ENCODE peak calls at places on chromosomes 3 and 15, in four cellular contexts. One of them, this sample, is unnamed.
A peak's percentile ranks its signal among the peaks of the same experiment; 100 is the strongest.

GRCh38 chr3:143337387-143337786 is 217.8 kb downstream of the CHST2 start:
- DNase-seq in CD8-positive, alpha-beta memory T cell: no peak
- DNase-seq in lung microvascular endothelial cell: no peak
- DNase-seq in stimulated activated naive CD8-positive, alpha-beta T cell treated with anti-CD3 and anti-CD28 coated beads, Interleukin-15, Interleukin-2, amounts not matched to agents 100 U/mL and 50 U/mL, for 24 hours: no peak
- DNase-seq in this sample: no peak

GRCh38 chr3:116318370-116318769 is 126.9 kb downstream of the LSAMP start:
- DNase-seq in stimulated activated naive CD8-positive, alpha-beta T cell treated with anti-CD3 and anti-CD28 coated beads, Interleukin-15, Interleukin-2, amounts not matched to agents 100 U/mL and 50 U/mL, for 24 hours: no peak
- DNase-seq in lung microvascular endothelial cell: no peak
- DNase-seq in CD8-positive, alpha-beta memory T cell: no peak
- DNase-seq in this sample: no peak

GRCh38 chr3:126679318-126679751 is 24.4 kb upstream of the TXNRD3 start:
- DNase-seq in stimulated activated naive CD8-positive, alpha-beta T cell treated with anti-CD3 and anti-CD28 coated beads, Interleukin-15, Interleukin-2, amounts not matched to agents 100 U/mL and 50 U/mL, for 24 hours: peak; percentile 86
- DNase-seq in CD8-positive, alpha-beta memory T cell: peak; percentile 62
- DNase-seq in lung microvascular endothelial cell: peak; percentile 72
- DNase-seq in this sample: peak; percentile 69

GRCh38 chr3:46406786-46407611 is at the start of the genes CCR5AS and CCRL2:
- DNase-seq in CD8-positive, alpha-beta memory T cell: peak; percentile 29
- DNase-seq in lung microvascular endothelial cell: peak; percentile 89
- DNase-seq in stimulated activated naive CD8-positive, alpha-beta T cell treated with anti-CD3 and anti-CD28 coated beads, Interleukin-15, Interleukin-2, amounts not matched to agents 100 U/mL and 50 U/mL, for 24 hours: peak; percentile 51
- DNase-seq in this sample: peak; percentile 52

GRCh38 chr15:36798789-36799188 is 219.4 kb downstream of the CDIN1 start:
- DNase-seq in stimulated activated naive CD8-positive, alpha-beta T cell treated with anti-CD3 and anti-CD28 coated beads, Interleukin-15, Interleukin-2, amounts not matched to agents 100 U/mL and 50 U/mL, for 24 hours: no peak
- DNase-seq in CD8-positive, alpha-beta memory T cell: no peak
- DNase-seq in lung microvascular endothelial cell: no peak
- DNase-seq in this sample: no peak

GRCh38 chr3:53250453-53250852 is 5.4 kb downstream of the TKT start:
- DNase-seq in stimulated activated naive CD8-positive, alpha-beta T cell treated with anti-CD3 and anti-CD28 coated beads, Interleukin-15, Interleukin-2, amounts not matched to agents 100 U/mL and 50 U/mL, for 24 hours: no peak
- DNase-seq in lung microvascular endothelial cell: no peak
- DNase-seq in CD8-positive, alpha-beta memory T cell: no peak
- DNase-seq in this sample: no peak

GRCh38 chr15:31297880-31298456 is 28.7 kb upstream of the KLF13 start:
- DNase-seq in stimulated activated naive CD8-positive, alpha-beta T cell treated with anti-CD3 and anti-CD28 coated beads, Interleukin-15, Interleukin-2, amounts not matched to agents 100 U/mL and 50 U/mL, for 24 hours: no peak
- DNase-seq in CD8-positive, alpha-beta memory T cell: no peak
- DNase-seq in lung microvascular endothelial cell: no peak
- DNase-seq in this sample: no peak

GRCh38 chr3:188707396-188708288 is 464.1 kb upstream of the TPRG1 start:
- DNase-seq in lung microvascular endothelial cell: peak; percentile 59
- DNase-seq in stimulated activated naive CD8-positive, alpha-beta T cell treated with anti-CD3 and anti-CD28 coated beads, Interleukin-15, Interleukin-2, amounts not matched to agents 100 U/mL and 50 U/mL, for 24 hours: no peak
- DNase-seq in CD8-positive, alpha-beta memory T cell: no peak
- DNase-seq in this sample: peak; percentile 21

GRCh38 chr3:106485202-106485601 is 616.4 kb upstream of the CBLB start:
- DNase-seq in stimulated activated naive CD8-positive, alpha-beta T cell treated with anti-CD3 and anti-CD28 coated beads, Interleukin-15, Interleukin-2, amounts not matched to agents 100 U/mL and 50 U/mL, for 24 hours: no peak
- DNase-seq in lung microvascular endothelial cell: no peak
- DNase-seq in CD8-positive, alpha-beta memory T cell: no peak
- DNase-seq in this sample: no peak

GRCh38 chr3:71893120-71893519 is 108.2 kb upstream of the PROK2 start:
- DNase-seq in lung microvascular endothelial cell: no peak
- DNase-seq in stimulated activated naive CD8-positive, alpha-beta T cell treated with anti-CD3 and anti-CD28 coated beads, Interleukin-15, Interleukin-2, amounts not matched to agents 100 U/mL and 50 U/mL, for 24 hours: no peak
- DNase-seq in CD8-positive, alpha-beta memory T cell: no peak
- DNase-seq in this sample: no peak

GRCh38 chr15:33329457-33329856 is 18.7 kb downstream of the RYR3 start:
- DNase-seq in CD8-positive, alpha-beta memory T cell: no peak
- DNase-seq in stimulated activated naive CD8-positive, alpha-beta T cell treated with anti-CD3 and anti-CD28 coated beads, Interleukin-15, Interleukin-2, amounts not matched to agents 100 U/mL and 50 U/mL, for 24 hours: no peak
- DNase-seq in lung microvascular endothelial cell: no peak
- DNase-seq in this sample: no peak

GRCh38 chr3:186938716-186939115 is 8.4 kb downstream of the ST6GAL1 start:
- DNase-seq in CD8-positive, alpha-beta memory T cell: no peak
- DNase-seq in lung microvascular endothelial cell: no peak
- DNase-seq in stimulated activated naive CD8-positive, alpha-beta T cell treated with anti-CD3 and anti-CD28 coated beads, Interleukin-15, Interleukin-2, amounts not matched to agents 100 U/mL and 50 U/mL, for 24 hours: no peak
- DNase-seq in this sample: peak; percentile 34

GRCh38 chr3:160128086-160128485 is 97.1 kb upstream of the C3orf80 start:
- DNase-seq in CD8-positive, alpha-beta memory T cell: no peak
- DNase-seq in stimulated activated naive CD8-positive, alpha-beta T cell treated with anti-CD3 and anti-CD28 coated beads, Interleukin-15, Interleukin-2, amounts not matched to agents 100 U/mL and 50 U/mL, for 24 hours: no peak
- DNase-seq in lung microvascular endothelial cell: no peak
- DNase-seq in this sample: no peak

GRCh38 chr3:31377045-31377642 is 155.6 kb upstream of the STT3B start:
- DNase-seq in lung microvascular endothelial cell: peak; percentile 82
- DNase-seq in stimulated activated naive CD8-positive, alpha-beta T cell treated with anti-CD3 and anti-CD28 coated beads, Interleukin-15, Interleukin-2, amounts not matched to agents 100 U/mL and 50 U/mL, for 24 hours: peak; percentile 9
- DNase-seq in CD8-positive, alpha-beta memory T cell: no peak
- DNase-seq in this sample: peak; percentile 37

GRCh38 chr15:69398541-69398940 is 15.6 kb upstream of the KIF23 start:
- DNase-seq in stimulated activated naive CD8-positive, alpha-beta T cell treated with anti-CD3 and anti-CD28 coated beads, Interleukin-15, Interleukin-2, amounts not matched to agents 100 U/mL and 50 U/mL, for 24 hours: no peak
- DNase-seq in lung microvascular endothelial cell: no peak
- DNase-seq in CD8-positive, alpha-beta memory T cell: no peak
- DNase-seq in this sample: no peak

GRCh38 chr15:75213768-75214221 is 12.1 kb downstream of the C15orf39 start:
- DNase-seq in stimulated activated naive CD8-positive, alpha-beta T cell treated with anti-CD3 and anti-CD28 coated beads, Interleukin-15, Interleukin-2, amounts not matched to agents 100 U/mL and 50 U/mL, for 24 hours: no peak
- DNase-seq in CD8-positive, alpha-beta memory T cell: no peak
- DNase-seq in lung microvascular endothelial cell: no peak
- DNase-seq in this sample: no peak

GRCh38 chr3:76700323-76700722 is 339.6 kb upstream of the ROBO2 start:
- DNase-seq in CD8-positive, alpha-beta memory T cell: no peak
- DNase-seq in stimulated activated naive CD8-positive, alpha-beta T cell treated with anti-CD3 and anti-CD28 coated beads, Interleukin-15, Interleukin-2, amounts not matched to agents 100 U/mL and 50 U/mL, for 24 hours: no peak
- DNase-seq in lung microvascular endothelial cell: no peak
- DNase-seq in this sample: no peak

GRCh38 chr3:58250093-58250707 is 12.6 kb downstream of the ABHD6 start:
- DNase-seq in stimulated activated naive CD8-positive, alpha-beta T cell treated with anti-CD3 and anti-CD28 coated beads, Interleukin-15, Interleukin-2, amounts not matched to agents 100 U/mL and 50 U/mL, for 24 hours: no peak
- DNase-seq in lung microvascular endothelial cell: peak; percentile 13
- DNase-seq in CD8-positive, alpha-beta memory T cell: no peak
- DNase-seq in this sample: peak; percentile 44

GRCh38 chr3:49158108-49158709 is 7.9 kb downstream of the CCDC71 start:
- DNase-seq in stimulated activated naive CD8-positive, alpha-beta T cell treated with anti-CD3 and anti-CD28 coated beads, Interleukin-15, Interleukin-2, amounts not matched to agents 100 U/mL and 50 U/mL, for 24 hours: peak; percentile 66
- DNase-seq in lung microvascular endothelial cell: peak; percentile 23
- DNase-seq in CD8-positive, alpha-beta memory T cell: peak; percentile 56
- DNase-seq in this sample: peak; percentile 16

GRCh38 chr3:126521122-126521891 is 2.6 kb upstream of the CHST13 start:
- DNase-seq in CD8-positive, alpha-beta memory T cell: no peak
- DNase-seq in lung microvascular endothelial cell: no peak
- DNase-seq in stimulated activated naive CD8-positive, alpha-beta T cell treated with anti-CD3 and anti-CD28 coated beads, Interleukin-15, Interleukin-2, amounts not matched to agents 100 U/mL and 50 U/mL, for 24 hours: no peak
- DNase-seq in this sample: no peak

GRCh38 chr3:189041482-189042090 is 130.2 kb upstream of the TPRG1 start:
- DNase-seq in lung microvascular endothelial cell: peak; percentile 37
- DNase-seq in stimulated activated naive CD8-positive, alpha-beta T cell treated with anti-CD3 and anti-CD28 coated beads, Interleukin-15, Interleukin-2, amounts not matched to agents 100 U/mL and 50 U/mL, for 24 hours: peak; percentile 74
- DNase-seq in CD8-positive, alpha-beta memory T cell: peak; percentile 64
- DNase-seq in this sample: peak; percentile 52

GRCh38 chr3:190443257-190443656 is 6.4 kb downstream of the TMEM207 start:
- DNase-seq in lung microvascular endothelial cell: peak; percentile 14
- DNase-seq in stimulated activated naive CD8-positive, alpha-beta T cell treated with anti-CD3 and anti-CD28 coated beads, Interleukin-15, Interleukin-2, amounts not matched to agents 100 U/mL and 50 U/mL, for 24 hours: no peak
- DNase-seq in CD8-positive, alpha-beta memory T cell: no peak
- DNase-seq in this sample: peak; percentile 36

GRCh38 chr15:96047255-96047931 is 283.1 kb upstream of the NR2F2 start:
- DNase-seq in CD8-positive, alpha-beta memory T cell: no peak
- DNase-seq in lung microvascular endothelial cell: peak; percentile 67
- DNase-seq in stimulated activated naive CD8-positive, alpha-beta T cell treated with anti-CD3 and anti-CD28 coated beads, Interleukin-15, Interleukin-2, amounts not matched to agents 100 U/mL and 50 U/mL, for 24 hours: no peak
- DNase-seq in this sample: peak; percentile 83

GRCh38 chr3:114308830-114309229 is 15.0 kb downstream of the TIGIT start:
- DNase-seq in stimulated activated naive CD8-positive, alpha-beta T cell treated with anti-CD3 and anti-CD28 coated beads, Interleukin-15, Interleukin-2, amounts not matched to agents 100 U/mL and 50 U/mL, for 24 hours: peak; percentile 53
- DNase-seq in CD8-positive, alpha-beta memory T cell: peak; percentile 36
- DNase-seq in lung microvascular endothelial cell: peak; percentile 16
- DNase-seq in this sample: no peak

GRCh38 chr3:185552358-185552877 is at the start of gene LIPH:
- DNase-seq in stimulated activated naive CD8-positive, alpha-beta T cell treated with anti-CD3 and anti-CD28 coated beads, Interleukin-15, Interleukin-2, amounts not matched to agents 100 U/mL and 50 U/mL, for 24 hours: peak; percentile 24
- DNase-seq in CD8-positive, alpha-beta memory T cell: no peak
- DNase-seq in lung microvascular endothelial cell: peak; percentile 11
- DNase-seq in this sample: peak; percentile 32

GRCh38 chr3:13479332-13479581 is 849 bp upstream of the HDAC11 start:
- DNase-seq in lung microvascular endothelial cell: no peak
- DNase-seq in stimulated activated naive CD8-positive, alpha-beta T cell treated with anti-CD3 and anti-CD28 coated beads, Interleukin-15, Interleukin-2, amounts not matched to agents 100 U/mL and 50 U/mL, for 24 hours: peak; percentile 62
- DNase-seq in CD8-positive, alpha-beta memory T cell: no peak
- DNase-seq in this sample: no peak

GRCh38 chr3:105867690-105868449 is 942 bp downstream of the CBLB start:
- DNase-seq in stimulated activated naive CD8-positive, alpha-beta T cell treated with anti-CD3 and anti-CD28 coated beads, Interleukin-15, Interleukin-2, amounts not matched to agents 100 U/mL and 50 U/mL, for 24 hours: no peak
- DNase-seq in CD8-positive, alpha-beta memory T cell: peak; percentile 38
- DNase-seq in lung microvascular endothelial cell: no peak
- DNase-seq in this sample: peak; percentile 45

GRCh38 chr3:108891833-108892232 is 61.8 kb downstream of the GUCA1C start:
- DNase-seq in stimulated activated naive CD8-positive, alpha-beta T cell treated with anti-CD3 and anti-CD28 coated beads, Interleukin-15, Interleukin-2, amounts not matched to agents 100 U/mL and 50 U/mL, for 24 hours: no peak
- DNase-seq in lung microvascular endothelial cell: no peak
- DNase-seq in CD8-positive, alpha-beta memory T cell: no peak
- DNase-seq in this sample: no peak

GRCh38 chr3:142946861-142947260 is 16.6 kb downstream of the PAQR9 start:
- DNase-seq in stimulated activated naive CD8-positive, alpha-beta T cell treated with anti-CD3 and anti-CD28 coated beads, Interleukin-15, Interleukin-2, amounts not matched to agents 100 U/mL and 50 U/mL, for 24 hours: no peak
- DNase-seq in CD8-positive, alpha-beta memory T cell: no peak
- DNase-seq in lung microvascular endothelial cell: no peak
- DNase-seq in this sample: no peak

GRCh38 chr3:194488007-194488742 is 1.4 kb upstream of the ATP13A3 start:
- DNase-seq in stimulated activated naive CD8-positive, alpha-beta T cell treated with anti-CD3 and anti-CD28 coated beads, Interleukin-15, Interleukin-2, amounts not matched to agents 100 U/mL and 50 U/mL, for 24 hours: no peak
- DNase-seq in CD8-positive, alpha-beta memory T cell: peak; percentile 34
- DNase-seq in lung microvascular endothelial cell: no peak
- DNase-seq in this sample: no peak

GRCh38 chr3:133413166-133414020 is 13.5 kb downstream of the BFSP2 start:
- DNase-seq in CD8-positive, alpha-beta memory T cell: no peak
- DNase-seq in stimulated activated naive CD8-positive, alpha-beta T cell treated with anti-CD3 and anti-CD28 coated beads, Interleukin-15, Interleukin-2, amounts not matched to agents 100 U/mL and 50 U/mL, for 24 hours: no peak
- DNase-seq in lung microvascular endothelial cell: no peak
- DNase-seq in this sample: peak; percentile 48

GRCh38 chr15:44068346-44068745 is 126.7 kb downstream of the FRMD5 start:
- DNase-seq in stimulated activated naive CD8-positive, alpha-beta T cell treated with anti-CD3 and anti-CD28 coated beads, Interleukin-15, Interleukin-2, amounts not matched to agents 100 U/mL and 50 U/mL, for 24 hours: no peak
- DNase-seq in lung microvascular endothelial cell: no peak
- DNase-seq in CD8-positive, alpha-beta memory T cell: no peak
- DNase-seq in this sample: no peak

GRCh38 chr15:23857028-23857641 is 170.0 kb upstream of the NDN start:
- DNase-seq in stimulated activated naive CD8-positive, alpha-beta T cell treated with anti-CD3 and anti-CD28 coated beads, Interleukin-15, Interleukin-2, amounts not matched to agents 100 U/mL and 50 U/mL, for 24 hours: peak; percentile 11
- DNase-seq in lung microvascular endothelial cell: peak; percentile 4
- DNase-seq in CD8-positive, alpha-beta memory T cell: no peak
- DNase-seq in this sample: peak; percentile 7

GRCh38 chr3:138112362-138112761 is 3.0 kb downstream of the DZIP1L start:
- DNase-seq in lung microvascular endothelial cell: no peak
- DNase-seq in stimulated activated naive CD8-positive, alpha-beta T cell treated with anti-CD3 and anti-CD28 coated beads, Interleukin-15, Interleukin-2, amounts not matched to agents 100 U/mL and 50 U/mL, for 24 hours: no peak
- DNase-seq in CD8-positive, alpha-beta memory T cell: no peak
- DNase-seq in this sample: peak; percentile 38

GRCh38 chr15:77409259-77410156 is 10.4 kb downstream of the PEAK1 start:
- DNase-seq in CD8-positive, alpha-beta memory T cell: peak; percentile 38
- DNase-seq in stimulated activated naive CD8-positive, alpha-beta T cell treated with anti-CD3 and anti-CD28 coated beads, Interleukin-15, Interleukin-2, amounts not matched to agents 100 U/mL and 50 U/mL, for 24 hours: no peak
- DNase-seq in lung microvascular endothelial cell: peak; percentile 12
- DNase-seq in this sample: no peak

GRCh38 chr3:182637350-182638197 is 155.7 kb upstream of the ATP11B start:
- DNase-seq in CD8-positive, alpha-beta memory T cell: no peak
- DNase-seq in stimulated activated naive CD8-positive, alpha-beta T cell treated with anti-CD3 and anti-CD28 coated beads, Interleukin-15, Interleukin-2, amounts not matched to agents 100 U/mL and 50 U/mL, for 24 hours: no peak
- DNase-seq in lung microvascular endothelial cell: no peak
- DNase-seq in this sample: no peak

This sample was measured in fibroblast of villous mesenchyme.